ENCODE peak calls at places on chromosomes 5 and 9, in four cellular contexts. One of them, this sample, is unnamed.

GRCh38 chr5:179231309-179231708 is 114.0 kb downstream of the ADAMTS2 start:
- DNase-seq in brain microvascular endothelial cell: no peak
- DNase-seq in T-cell: no peak
- DNase-seq in right lobe of liver: no peak
- DNase-seq in this sample: peak

GRCh38 chr5:99029172-99029571 is 100.4 kb upstream of the CHD1 start:
- DNase-seq in brain microvascular endothelial cell: no peak
- DNase-seq in right lobe of liver: no peak
- DNase-seq in T-cell: no peak
- DNase-seq in this sample: no peak

GRCh38 chr9:124894741-124895170 is 32.8 kb downstream of the ARPC5L start:
- DNase-seq in T-cell: peak
- DNase-seq in right lobe of liver: no peak
- DNase-seq in brain microvascular endothelial cell: peak
- DNase-seq in this sample: no peak

GRCh38 chr9:126343271-126343700 is 16.7 kb downstream of the MVB12B start:
- DNase-seq in T-cell: no peak
- DNase-seq in brain microvascular endothelial cell: no peak
- DNase-seq in right lobe of liver: no peak
- DNase-seq in this sample: no peak

GRCh38 chr9:23542927-23543326 is 283.1 kb downstream of the ELAVL2 start:
- DNase-seq in right lobe of liver: no peak
- DNase-seq in brain microvascular endothelial cell: no peak
- DNase-seq in T-cell: no peak
- DNase-seq in this sample: no peak

GRCh38 chr5:1934801-1935429 is 52.2 kb upstream of the IRX4 start:
- DNase-seq in brain microvascular endothelial cell: no peak
- DNase-seq in T-cell: no peak
- DNase-seq in right lobe of liver: no peak
- DNase-seq in this sample: no peak

GRCh38 chr5:159132429-159133040 is 32.8 kb upstream of the EBF1 start:
- DNase-seq in T-cell: no peak
- DNase-seq in right lobe of liver: no peak
- DNase-seq in brain microvascular endothelial cell: no peak
- DNase-seq in this sample: no peak

GRCh38 chr5:9025942-9026341 is 519.9 kb downstream of the SEMA5A start:
- DNase-seq in T-cell: no peak
- DNase-seq in brain microvascular endothelial cell: no peak
- DNase-seq in right lobe of liver: no peak
- DNase-seq in this sample: no peak

GRCh38 chr5:101024299-101024698 is 121.2 kb upstream of the ST8SIA4 start:
- DNase-seq in T-cell: no peak
- DNase-seq in right lobe of liver: no peak
- DNase-seq in brain microvascular endothelial cell: no peak
- DNase-seq in this sample: no peak

GRCh38 chr5:96384353-96384752 is 48.7 kb downstream of the PCSK1 start:
- DNase-seq in T-cell: no peak
- DNase-seq in right lobe of liver: no peak
- DNase-seq in brain microvascular endothelial cell: peak
- DNase-seq in this sample: no peak

GRCh38 chr5:36861820-36862219 is 14.7 kb upstream of the NIPBL start:
- DNase-seq in right lobe of liver: no peak
- DNase-seq in T-cell: no peak
- DNase-seq in brain microvascular endothelial cell: no peak
- DNase-seq in this sample: no peak

GRCh38 chr5:79612667-79613190 is 488 bp downstream of the TENT2 start:
- DNase-seq in brain microvascular endothelial cell: no peak
- DNase-seq in right lobe of liver: no peak
- DNase-seq in T-cell: no peak
- DNase-seq in this sample: no peak

GRCh38 chr5:154677921-154678320 is 77.3 kb upstream of the LARP1 start:
- DNase-seq in brain microvascular endothelial cell: no peak
- DNase-seq in T-cell: no peak
- DNase-seq in right lobe of liver: no peak
- DNase-seq in this sample: no peak

GRCh38 chr5:149410721-149411432 is 31.8 kb upstream of the IL17B start:
- DNase-seq in brain microvascular endothelial cell: no peak
- DNase-seq in T-cell: no peak
- DNase-seq in right lobe of liver: no peak
- DNase-seq in this sample: no peak

GRCh38 chr5:66720776-66721175 is 124.6 kb downstream of the MAST4 start:
- DNase-seq in right lobe of liver: no peak
- DNase-seq in T-cell: no peak
- DNase-seq in brain microvascular endothelial cell: no peak
- DNase-seq in this sample: no peak

GRCh38 chr5:108654042-108654441 is 93.7 kb upstream of the FER start:
- DNase-seq in brain microvascular endothelial cell: no peak
- DNase-seq in T-cell: no peak
- DNase-seq in right lobe of liver: no peak
- DNase-seq in this sample: no peak

GRCh38 chr5:82669720-82670119 is 391.6 kb upstream of the RPS23 start:
- DNase-seq in T-cell: no peak
- DNase-seq in right lobe of liver: no peak
- DNase-seq in brain microvascular endothelial cell: no peak
- DNase-seq in this sample: no peak

GRCh38 chr9:127931092-127931881 is 710 bp upstream of the PIP5KL1 start:
- DNase-seq in brain microvascular endothelial cell: peak
- DNase-seq in right lobe of liver: no peak
- DNase-seq in T-cell: no peak
- DNase-seq in this sample: no peak